ENCODE peak calls at places on chromosome 2, in five cellular contexts. D is ovary, J is breast epithelium, V is lower lobe of right lung, T is astrocyte. S is an unnamed sample.

GRCh38 chr2:6224267-6224666 is 532.1 kb downstream of the SOX11 start:
- DNase-seq in D (no peak), J (no peak), V (no peak), T (no peak), S (no peak)

GRCh38 chr2:188820576-188820975 is 153.6 kb upstream of the COL3A1 start:
- DNase-seq in D (no peak), J (no peak), V (no peak), T (no peak), S (no peak)

GRCh38 chr2:178761759-178762371 is 45.4 kb downstream of the TTN start:
- DNase-seq in D (no peak), J (no peak), V (no peak), T (peak; percentile 12), S (peak; percentile 34)

GRCh38 chr2:227370791-227371312 is 8.3 kb downstream of the TM4SF20 start:
- DNase-seq in D (no peak), J (no peak), V (no peak), T (peak; percentile 94), S (peak; percentile 21)

GRCh38 chr2:18791172-18791797 is 201.9 kb upstream of the NT5C1B start:
- DNase-seq in D (no peak), J (no peak), V (no peak), T (peak; percentile 61), S (no peak)

GRCh38 chr2:36698978-36699377 is 2.5 kb downstream of the VIT start:
- DNase-seq in D (no peak), J (no peak), V (no peak), T (no peak), S (peak; percentile 9)

GRCh38 chr2:179749210-179749609 is 112.2 kb downstream of the ZNF385B start:
- DNase-seq in D (no peak), J (no peak), V (no peak), T (peak; percentile 10), S (peak; percentile 10)

GRCh38 chr2:160491922-160492371 is 1.7 kb downstream of the RBMS1 start:
- DNase-seq in D (no peak), J (no peak), V (no peak), T (peak; percentile 79), S (peak; percentile 76)

GRCh38 chr2:199160677-199161465 is 296.9 kb downstream of the SATB2 start:
- DNase-seq in D (no peak), J (no peak), V (no peak), T (peak; percentile 95), S (peak; percentile 82)

GRCh38 chr2:12607971-12608370 is 108.8 kb upstream of the TRIB2 start:
- DNase-seq in D (no peak), J (no peak), V (no peak), T (peak; percentile 64), S (no peak)

GRCh38 chr2:187640926-187641510 is 86.8 kb upstream of the TFPI start:
- DNase-seq in D (no peak), J (no peak), V (no peak), T (peak; percentile 23), S (no peak)

GRCh38 chr2:20291106-20291564 is 59.5 kb downstream of the PUM2 start:
- DNase-seq in D (no peak), J (no peak), V (no peak), T (peak; percentile 61), S (peak; percentile 80)

GRCh38 chr2:96342085-96342484 is 6.5 kb downstream of the NCAPH start:
- DNase-seq in D (no peak), J (no peak), V (no peak), T (peak; percentile 89), S (peak; percentile 86)

GRCh38 chr2:171410101-171410500 is 23.7 kb downstream of the METTL8 start:
- DNase-seq in D (no peak), J (no peak), V (no peak), T (no peak), S (peak; percentile 75)

GRCh38 chr2:69694894-69695849 is 46.8 kb upstream of the ANXA4 start:
- DNase-seq in D (no peak), J (no peak), V (no peak), T (peak; percentile 99), S (peak; percentile 86)

GRCh38 chr2:26647981-26648380 is 6.8 kb upstream of the CIB4 start:
- DNase-seq in D (no peak), J (no peak), V (no peak), T (no peak), S (no peak)

GRCh38 chr2:232097260-232097659 is 135.7 kb downstream of the DIS3L2 start:
- DNase-seq in D (no peak), J (no peak), V (no peak), T (no peak), S (no peak)

GRCh38 chr2:68463287-68463877 is 3.7 kb downstream of the FBXO48 start:
- DNase-seq in D (no peak), J (no peak), V (no peak), T (peak; percentile 31), S (peak; percentile 71)

GRCh38 chr2:215498411-215498810 is 62.5 kb upstream of the FN1 start:
- DNase-seq in D (no peak), J (no peak), V (no peak), T (peak; percentile 72), S (no peak)

GRCh38 chr2:239132156-239132709 is 268.6 kb downstream of the HDAC4 start:
- DNase-seq in D (no peak), J (no peak), V (no peak), T (no peak), S (no peak)

GRCh38 chr2:165469417-165469816 is at the start of gene CSRNP3:
- DNase-seq in D (peak; percentile 64), J (peak; percentile 51), V (no peak), T (peak; percentile 88), S (peak; percentile 65)

GRCh38 chr2:52210161-52210560 is 1178.2 kb upstream of the NRXN1 start:
- DNase-seq in D (no peak), J (no peak), V (no peak), T (no peak), S (no peak)

GRCh38 chr2:26613241-26614204 is 27.6 kb downstream of the CIB4 start:
- DNase-seq in D (peak; percentile 48), J (no peak), V (peak; percentile 59), T (no peak), S (no peak)

GRCh38 chr2:195561205-195562032 is 95.6 kb upstream of the SLC39A10 start:
- DNase-seq in D (no peak), J (no peak), V (no peak), T (peak; percentile 98), S (peak; percentile 97)

GRCh38 chr2:183543222-183543621 is 419.0 kb downstream of the NUP35 start:
- DNase-seq in D (no peak), J (no peak), V (no peak), T (no peak), S (no peak)
- TF ChIP-seq CTCF in D (no peak), J (no peak), V (no peak), T (no peak), S (no peak)

GRCh38 chr2:10432315-10433181 is 15.6 kb downstream of the ODC1 start:
- DNase-seq in D (no peak), J (no peak), V (peak; percentile 65), T (no peak), S (no peak)

GRCh38 chr2:10433948-10434884 is 13.9 kb downstream of the ODC1 start:
- DNase-seq in D (no peak), J (no peak), V (no peak), T (no peak), S (no peak)

GRCh38 chr2:10430886-10431622 is 17.1 kb downstream of the ODC1 start:
- DNase-seq in D (no peak), J (no peak), V (no peak), T (no peak), S (no peak)

GRCh38 chr2:10433264-10433947 is 14.7 kb downstream of the ODC1 start:
- DNase-seq in D (no peak), J (no peak), V (peak; percentile 24), T (no peak), S (no peak)

DNA sequence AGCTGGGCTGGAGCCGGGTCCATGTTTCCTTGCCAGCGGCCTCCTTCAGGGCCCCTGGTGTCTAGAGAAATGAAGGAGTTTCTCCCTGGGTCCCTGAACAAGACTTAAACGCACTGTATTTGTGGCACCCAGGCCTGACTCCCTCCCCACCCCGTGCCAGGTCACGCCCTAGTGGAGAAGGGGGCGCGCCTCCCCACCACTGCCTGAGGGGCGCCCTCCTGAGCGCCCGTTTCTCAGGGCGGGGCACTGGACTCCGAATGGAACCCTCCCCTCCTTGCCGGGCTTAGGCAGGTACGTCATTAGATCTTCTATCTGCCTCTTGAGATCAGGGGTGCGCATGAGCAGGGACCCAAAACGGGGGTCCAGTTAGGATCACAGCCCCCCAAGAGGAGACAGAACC is 16.3 kb downstream of the ODC1 start:
- DNase-seq in D (no peak), J (no peak), V (no peak), T (no peak), S (no peak)
- H3K4me3 ChIP-seq in D (peak overlapping the region; percentile 0), J (no peak overlapping the region), V (peak overlapping the region; percentile 44), T (no peak overlapping the region), S (no peak overlapping the region)

DNA sequence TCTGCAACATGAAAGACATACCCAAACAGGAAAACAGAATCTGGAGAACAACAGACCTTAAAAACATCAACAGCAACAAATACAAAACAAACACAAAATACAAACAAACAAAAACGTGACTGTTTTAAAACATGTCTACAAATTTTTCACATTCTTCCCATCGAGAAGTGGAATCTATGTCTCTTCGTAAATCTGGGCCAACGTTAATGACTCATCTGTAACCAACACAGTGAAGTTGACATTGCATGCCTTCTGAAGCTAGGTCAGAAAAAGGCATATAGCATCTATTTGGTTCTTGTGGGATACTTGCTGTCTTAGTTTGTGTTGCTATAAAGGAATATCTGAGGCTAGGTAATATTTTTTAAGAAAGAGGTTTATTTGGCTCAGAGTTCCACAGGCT is 269.0 kb upstream of the FBXO11 start:
- DNase-seq in D (no peak), J (no peak), V (no peak), T (peak; percentile 57), S (peak; percentile 72)
- TF ChIP-seq CTCF in D (no peak), J (no peak), V (no peak), T (no peak), S (no peak)

GRCh38 chr2:241009191-241009590 is 10.8 kb downstream of the SNED1 start:
- DNase-seq in D (no peak), J (no peak), V (peak; percentile 42), T (no peak), S (no peak)

GRCh38 chr2:241008711-241009121 is 10.3 kb downstream of the SNED1 start:
- DNase-seq in D (no peak), J (no peak), V (no peak), T (no peak), S (no peak)

GRCh38 chr2:241010531-241011295 is 12.3 kb downstream of the SNED1 start:
- DNase-seq in D (peak; percentile 35), J (peak; percentile 44), V (peak; percentile 37), T (no peak), S (no peak)

GRCh38 chr2:241011296-241011600 is 12.8 kb downstream of the SNED1 start:
- DNase-seq in D (peak; percentile 25), J (peak; percentile 36), V (no peak), T (no peak), S (no peak)

GRCh38 chr2:241009601-241010530 is 11.4 kb downstream of the SNED1 start:
- DNase-seq in D (peak; percentile 85), J (no peak), V (peak; percentile 66), T (peak; percentile 80), S (peak; percentile 80)
- H3K4me3 ChIP-seq in D (peak overlapping the region; percentile 15), J (peak overlapping the region; percentile 41), V (peak overlapping the region; percentile 35), T (peak overlapping the region; percentile 43), S (peak overlapping the region; percentile 27)

GRCh38 chr2:167862787-167863186 is 384.6 kb downstream of the STK39 start:
- DNase-seq in D (no peak), J (no peak), V (no peak), T (peak; percentile 56), S (no peak)
- TF ChIP-seq CTCF in D (no peak), J (no peak), V (no peak), T (no peak), S (no peak)

GRCh38 chr2:174846218-174846617 is 81.9 kb upstream of the CHRNA1 start:
- DNase-seq in D (no peak), J (no peak), V (no peak), T (no peak), S (peak; percentile 71)
- H3K4me3 ChIP-seq in D (no peak overlapping the region), J (no peak overlapping the region), V (peak overlapping the region; percentile 34), T (peak overlapping the region; percentile 65), S (peak overlapping the region; percentile 71)